ENCODE peak calls at places on chromosomes 7 and 10, in nine cellular contexts. S, C, F, V, G, D, Y, Z and O are unnamed samples.

GRCh38 chr10:34491666-34492065 is 323.4 kb downstream of the PARD3 start:
- DNase-seq in S (no peak), C (peak; percentile 11), F (no peak), V (no peak), G (no peak), D (no peak), Y (no peak), Z (no peak), O (no peak)

GRCh38 chr7:158164101-158165095 is 423.2 kb downstream of the PTPRN2 start:
- DNase-seq in S (no peak), C (no peak), F (no peak), V (no peak), G (no peak), D (no peak), Y (no peak), Z (no peak), O (no peak)

GRCh38 chr10:122294006-122294405 is 22.9 kb downstream of the BTBD16 start:
- DNase-seq in S (peak; percentile 99), C (no peak), F (no peak), V (no peak), G (no peak), D (no peak), Y (no peak), Z (no peak), O (no peak)

GRCh38 chr7:51950811-51951210 is 634.2 kb upstream of the COBL start:
- DNase-seq in S (no peak), C (no peak), F (no peak), V (no peak), G (no peak), D (no peak), Y (no peak), Z (no peak), O (no peak)

GRCh38 chr10:73506491-73506890 is 10.7 kb upstream of the PPP3CB start:
- DNase-seq in S (no peak), C (no peak), F (no peak), V (no peak), G (no peak), D (peak; percentile 40), Y (no peak), Z (no peak), O (no peak)

GRCh38 chr7:132251327-132251659 is 325.0 kb downstream of the PLXNA4 start:
- DNase-seq in S (peak; percentile 2), C (peak; percentile 42), F (no peak), V (no peak), G (no peak), D (no peak), Y (no peak), Z (no peak), O (peak; percentile 17)

GRCh38 chr10:60384708-60385398 is 4.8 kb downstream of the ANK3 start:
- DNase-seq in S (peak; percentile 95), C (no peak), F (no peak), V (no peak), G (no peak), D (peak; percentile 100), Y (peak; percentile 52), Z (no peak), O (no peak)

GRCh38 chr7:130930710-130931109 is 196.7 kb upstream of the KLF14 start:
- DNase-seq in S (no peak), C (no peak), F (no peak), V (no peak), G (no peak), D (no peak), Y (no peak), Z (no peak), O (no peak)

GRCh38 chr10:58003945-58004344 is 263.7 kb downstream of the IPMK start:
- DNase-seq in S (no peak), C (no peak), F (no peak), V (no peak), G (no peak), D (no peak), Y (no peak), Z (no peak), O (no peak)

GRCh38 chr7:20993693-20994092 is 207.0 kb upstream of the SP8 start:
- DNase-seq in S (no peak), C (no peak), F (no peak), V (no peak), G (no peak), D (no peak), Y (no peak), Z (no peak), O (no peak)

GRCh38 chr7:583410-584121 is 63.9 kb upstream of the PDGFA start:
- DNase-seq in S (no peak), C (no peak), F (no peak), V (no peak), G (no peak), D (no peak), Y (no peak), Z (no peak), O (no peak)